ENCODE peak calls at places on chromosome 14, in eight cellular contexts. W is BE2C; Q is suprapubic skin; F is CD8-positive, alpha-beta T cell; G is heart right ventricle; K is Karpas-422; X is mesendoderm; N is HL-60. D is an unnamed sample. For H3K27me3, the result is how much of the 10 kb centered on the place peaks cover.

GRCh38 chr14:47539065-47539464 is 136.3 kb downstream of the MDGA2 start:
- DNase-seq in X (peak), W (peak), F (no peak), G (no peak), K (peak), N (no peak), Q (no peak), D (peak)

GRCh38 chr14:29814153-29815057 is 113.2 kb downstream of the PRKD1 start:
- DNase-seq in X (no peak), K (no peak), N (no peak), G (peak), W (no peak), F (no peak), Q (no peak), D (no peak)

GRCh38 chr14:68088463-68088862 is 268.9 kb downstream of the RAD51B start:
- DNase-seq in N (no peak), F (no peak), X (no peak), W (no peak), K (no peak), Q (no peak), G (peak), D (no peak)

GRCh38 chr14:91515979-91516378 is 5.9 kb upstream of the PPP4R3A start:
- DNase-seq in Q (no peak), N (no peak), F (no peak), K (no peak), G (no peak), X (no peak), W (no peak), D (no peak)

GRCh38 chr14:61489932-61490331 is 168.6 kb downstream of the PRKCH start:
- DNase-seq in X (no peak), N (no peak), W (no peak), G (peak), K (no peak), F (no peak), Q (no peak), D (no peak)

GRCh38 chr14:87615050-87615449 is 377.9 kb downstream of the GALC start:
- DNase-seq in G (no peak), W (no peak), N (no peak), K (peak), X (no peak), F (no peak), Q (no peak), D (no peak)

GRCh38 chr14:58899317-58899713 is 261.6 kb downstream of the DACT1 start:
- DNase-seq in G (no peak), K (no peak), W (no peak), Q (no peak), X (no peak), F (no peak), N (no peak), D (no peak)

GRCh38 chr14:103628221-103628683 is 759 bp upstream of the KLC1 start:
- DNase-seq in G (peak), X (peak), Q (peak), W (peak), N (no peak), K (peak), F (no peak), D (peak)

GRCh38 chr14:38583471-38583870 is 327.6 kb upstream of the CLEC14A start:
- DNase-seq in F (no peak), K (no peak), W (no peak), Q (no peak), X (no peak), G (no peak), N (no peak), D (no peak)

GRCh38 chr14:59055439-59056045 is 132.9 kb upstream of the DAAM1 start:
- DNase-seq in N (no peak), K (peak), Q (no peak), F (no peak), G (peak), W (peak), X (peak), D (peak)

GRCh38 chr14:55329999-55330710 is 58.9 kb downstream of the FBXO34 start:
- DNase-seq in X (no peak), Q (no peak), K (no peak), W (no peak), F (no peak), N (no peak), G (no peak), D (no peak)

GRCh38 chr14:104550849-104551728 is 28.5 kb upstream of the C14orf180 start:
- DNase-seq in Q (peak), K (peak), G (no peak), F (no peak), W (no peak), X (no peak), N (no peak), D (peak)

GRCh38 chr14:97894552-97894951 is 1097.4 kb downstream of the VRK1 start:
- DNase-seq in K (no peak), N (no peak), X (no peak), Q (no peak), G (no peak), W (no peak), F (no peak), D (no peak)

GRCh38 chr14:39459795-39460478 is 27.7 kb upstream of the FBXO33 start:
- DNase-seq in G (no peak), Q (no peak), W (no peak), X (peak), K (no peak), N (no peak), F (no peak), D (no peak)

GRCh38 chr14:37901978-37902377 is 305.7 kb upstream of the SSTR1 start:
- DNase-seq in W (no peak), F (no peak), K (no peak), G (peak), N (no peak), Q (peak), X (peak), D (no peak)

GRCh38 chr14:61177279-61178225 is 103.6 kb downstream of the TMEM30B start:
- DNase-seq in X (peak), K (peak), W (no peak), N (no peak), F (no peak), Q (no peak), G (no peak), D (no peak)

GRCh38 chr14:89040080-89040437 is 215.6 kb downstream of the TTC8 start:
- DNase-seq in Q (no peak), W (no peak), X (no peak), G (no peak), F (no peak), N (no peak), K (no peak), D (no peak)
- H3K27me3 ChIP-seq in Q (under half), W (under half), X (under half), G (under half), F (under half), N (under half), K (under half), D (under half)

DNA sequence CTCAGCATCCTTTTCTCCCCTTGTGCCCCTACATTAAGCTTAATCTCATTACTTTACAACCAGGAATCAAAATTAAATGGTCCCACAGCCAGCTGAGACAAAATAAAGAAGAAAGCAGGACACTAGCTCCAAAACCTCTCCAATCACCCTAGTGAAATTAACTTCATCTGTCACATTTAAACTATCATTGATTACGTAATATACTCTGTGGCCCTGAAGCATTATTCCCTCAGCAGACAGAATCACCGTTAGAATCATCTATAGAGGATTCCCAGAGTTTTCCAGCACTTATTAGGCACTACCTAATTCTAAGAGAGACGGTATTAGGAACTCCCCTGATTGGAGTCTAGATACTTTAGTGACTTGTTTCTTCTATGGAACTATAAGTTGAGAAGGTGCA is at the start of gene OR4K17:
- DNase-seq in G (no peak), Q (no peak), F (no peak), X (no peak), K (no peak), W (no peak), N (no peak), D (no peak)
- H3K4me3 ChIP-seq in G (no peak), Q (no peak), F (no peak), X (no peak), K (no peak), W (no peak), N (no peak), D (no peak)

GRCh38 chr14:36508418-36509051 is 11.5 kb downstream of the NKX2-1 start:
- DNase-seq in W (no peak), F (no peak), K (no peak), N (no peak), Q (no peak), X (peak), G (no peak), D (peak)
- H3K27me3 ChIP-seq in W (half or more), F (under half), K (under half), N (half or more), Q (half or more), X (half or more), G (half or more), D (half or more)

DNA sequence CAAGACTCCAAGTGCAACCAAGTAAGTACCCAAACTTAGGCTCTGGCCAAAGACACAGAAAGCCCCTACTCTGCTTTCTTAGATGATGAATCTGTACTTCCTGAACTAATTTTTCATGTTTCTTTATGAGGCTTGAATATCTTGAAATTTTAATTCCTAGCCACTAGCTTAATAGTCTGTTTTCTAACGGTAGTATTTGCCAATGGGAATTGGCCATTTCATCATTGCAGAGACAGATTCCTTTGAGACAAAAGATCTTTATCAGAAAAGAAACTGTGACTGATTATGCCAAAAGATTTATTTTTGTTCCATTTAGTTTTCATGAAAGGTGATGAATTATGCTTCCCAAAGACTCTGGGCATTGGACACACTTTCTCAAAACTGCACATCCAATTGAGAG is 48.7 kb downstream of the DAD1 start:
- DNase-seq in K (no peak), Q (no peak), N (no peak), X (no peak), W (no peak), G (no peak), F (no peak), D (no peak)
- H3K4me3 ChIP-seq in K (no peak), Q (no peak), N (no peak), X (no peak), W (no peak), G (no peak), F (peak), D (no peak)

DNA sequence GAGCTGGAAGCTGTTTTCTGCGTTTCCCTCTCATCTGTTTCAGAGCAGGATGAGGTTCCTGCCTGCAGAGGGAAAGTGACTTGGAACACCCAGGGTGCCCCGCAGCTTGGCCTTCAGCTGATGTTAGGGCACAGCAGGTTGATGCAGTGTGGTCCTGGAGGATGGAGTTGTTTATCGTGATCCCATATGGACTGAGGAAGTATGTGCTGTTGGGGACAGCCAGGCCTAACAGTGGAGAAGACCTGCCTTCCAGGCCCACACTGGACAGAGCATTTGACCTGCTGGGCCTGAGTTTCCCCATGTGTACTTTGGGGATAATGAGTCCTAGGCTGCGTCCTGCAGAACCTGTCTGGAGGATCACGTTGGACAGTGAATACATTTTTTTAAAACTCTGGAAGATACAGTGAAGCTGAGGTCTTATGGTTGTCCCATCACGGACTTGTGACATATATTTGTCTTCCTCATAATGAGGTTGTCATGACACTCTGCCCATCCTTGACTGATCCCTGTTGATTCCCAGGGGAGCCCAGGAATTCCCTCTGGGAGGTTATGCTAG is 12.8 kb downstream of the SERPINA1 start:
- DNase-seq in W (no peak), F (no peak), Q (no peak), G (no peak), N (no peak), K (no peak), X (no peak), D (peak)
- H3K27me3 ChIP-seq in W (under half), F (under half), Q (under half), G (under half), N (under half), K (under half), X (under half), D (under half)

GRCh38 chr14:64506751-64507150 is 2.2 kb downstream of the ZBTB1 start:
- DNase-seq in N (no peak), W (no peak), X (no peak), G (no peak), K (peak), Q (no peak), F (no peak), D (no peak)
- H3K4me3 ChIP-seq in N (no peak), W (peak), X (no peak), G (peak), K (peak), Q (peak), F (peak), D (no peak)

DNA sequence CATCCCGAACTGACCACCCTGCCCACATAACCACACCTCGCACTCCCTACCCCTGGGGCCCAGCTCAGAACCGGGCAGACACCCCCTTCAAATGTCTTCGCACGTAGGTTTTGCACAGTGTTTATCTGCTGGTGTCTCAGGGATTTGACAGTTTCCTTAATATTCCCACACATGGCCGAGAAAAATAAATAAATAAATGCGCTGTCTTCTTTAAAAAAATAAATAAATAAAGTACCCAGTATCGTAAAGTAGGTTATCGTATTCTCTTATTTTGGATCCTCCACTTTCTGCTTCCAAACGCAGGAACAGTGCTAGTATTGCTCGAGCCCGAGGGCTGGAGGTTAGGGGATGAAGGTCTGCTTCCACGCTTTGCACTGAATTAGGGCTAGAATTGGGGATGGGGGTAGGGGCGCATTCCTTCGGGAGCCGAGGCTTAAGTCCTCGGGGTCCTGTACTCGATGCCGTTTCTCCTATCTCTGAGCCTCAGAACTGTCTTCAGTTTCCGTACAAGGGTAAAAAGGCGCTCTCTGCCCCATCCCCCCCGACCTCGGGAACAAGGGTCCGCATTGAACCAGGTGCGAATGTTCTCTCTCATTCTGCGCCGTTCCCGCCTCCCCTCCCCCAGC is 719 bp upstream of the FOS start:
- DNase-seq in N (no peak), K (no peak), Q (no peak), W (no peak), G (no peak), X (no peak), F (no peak), D (no peak)
- H3K27me3 ChIP-seq in N (under half), K (under half), Q (under half), W (under half), G (under half), X (under half), F (under half), D (under half)

GRCh38 chr14:24300326-24300980 is 803 bp downstream of the NOP9 start:
- DNase-seq in X (no peak), G (no peak), Q (no peak), N (no peak), F (no peak), K (no peak), W (no peak), D (no peak)

GRCh38 chr14:24296341-24297157 is 3.0 kb downstream of the DHRS1 start:
- DNase-seq in K (peak), F (peak), N (peak), X (peak), G (peak), Q (peak), W (peak), D (peak)

GRCh38 chr14:24298892-24299254 is 707 bp downstream of the DHRS1 start:
- DNase-seq in K (peak), F (no peak), N (no peak), X (peak), W (peak), Q (no peak), G (no peak), D (no peak)

GRCh38 chr14:24297190-24297964 is 2.2 kb downstream of the DHRS1 start:
- DNase-seq in K (no peak), W (no peak), X (peak), N (no peak), G (no peak), Q (no peak), F (no peak), D (peak)

DNA sequence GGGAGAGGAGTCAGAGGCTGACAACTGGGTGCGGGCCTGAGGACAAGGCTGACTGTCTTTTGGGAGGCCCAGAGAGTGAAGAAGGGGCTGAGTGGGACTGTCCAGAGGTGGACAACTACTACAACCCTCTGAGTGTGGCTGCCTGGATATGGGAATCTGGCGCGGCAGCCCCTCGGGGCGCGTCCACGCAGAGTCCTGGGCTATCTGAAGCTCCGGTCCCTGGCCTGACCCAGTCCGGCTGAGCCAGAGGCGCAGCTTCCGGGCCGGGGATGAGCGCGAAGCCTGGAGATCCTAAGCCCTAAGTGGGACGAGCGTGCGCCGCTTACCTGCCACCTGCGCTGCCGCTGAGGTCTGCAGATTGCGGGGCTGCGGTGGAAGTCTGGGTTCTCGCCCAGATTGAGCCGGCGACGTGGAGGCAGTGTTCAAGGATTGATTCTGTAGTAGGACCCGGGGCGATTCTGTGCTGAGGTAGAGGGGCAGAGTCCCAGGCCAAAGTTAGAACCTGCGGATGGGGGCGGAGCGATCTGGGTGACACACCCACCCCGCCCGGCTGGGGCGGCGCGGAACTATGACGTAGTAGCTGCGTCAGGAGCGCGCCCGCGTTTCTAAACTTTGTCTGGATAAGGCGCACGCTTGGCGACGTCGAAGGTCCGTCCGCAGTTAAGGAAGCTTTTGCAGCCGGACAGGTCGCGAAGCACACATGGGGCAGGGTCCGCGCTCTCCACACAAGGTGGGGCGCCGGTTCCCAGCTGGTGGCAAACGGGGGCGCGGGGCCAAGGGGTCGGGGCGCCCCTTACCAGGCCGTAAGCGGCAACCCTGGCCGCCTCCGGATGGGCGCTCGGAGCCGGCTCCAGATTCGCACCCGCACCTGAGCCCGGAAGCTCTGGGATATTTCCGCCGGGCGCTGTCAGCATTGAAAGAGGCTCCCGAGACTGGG is at the start of the genes DHRS1 and NOP9:
- DNase-seq in X (peak), F (peak), W (peak), G (peak), K (peak), Q (peak), N (peak), D (peak)
- H3K4me3 ChIP-seq in X (peak), F (peak), W (peak), G (peak), K (peak), Q (peak), N (peak), D (peak)

DNA sequence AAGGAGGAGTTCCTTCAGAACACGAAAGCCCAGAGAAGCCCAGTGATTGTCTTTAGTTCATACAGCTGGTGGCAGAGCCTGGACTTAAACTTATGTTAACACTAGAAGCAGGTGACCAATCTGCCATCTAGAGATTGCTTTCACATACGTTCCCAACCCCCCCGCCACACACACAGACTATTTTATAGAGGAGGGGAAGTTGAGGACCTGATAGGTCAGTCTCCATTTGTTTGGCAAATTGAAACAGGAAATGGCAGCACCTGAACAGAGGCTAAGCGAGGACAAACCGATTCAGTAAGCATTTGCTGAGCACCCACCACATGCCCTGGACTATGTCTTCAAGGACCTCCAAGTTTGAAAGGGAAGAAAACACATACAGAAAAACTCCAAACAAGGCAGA is 4.8 kb upstream of the PLEKHD1 start:
- DNase-seq in F (no peak), Q (no peak), X (no peak), W (no peak), K (peak), N (no peak), G (no peak), D (no peak)
- H3K27me3 ChIP-seq in F (under half), Q (under half), X (under half), W (under half), K (under half), N (under half), G (under half), D (under half)

GRCh38 chr14:101859916-101860315 is 98.4 kb downstream of the PPP2R5C start:
- DNase-seq in N (no peak), W (no peak), Q (no peak), K (no peak), X (no peak), G (no peak), F (no peak), D (no peak)
- H3K4me3 ChIP-seq in N (no peak), W (no peak), Q (no peak), K (no peak), X (no peak), G (no peak), F (no peak), D (no peak)

D was measured in H7.